ENCODE peak calls at places on chromosomes 3 and 15, in nine cellular contexts. E is central memory CD4-positive, alpha-beta T cell; C is effector memory CD8-positive, alpha-beta T cell; T is activated T-cell treated with anti-CD3 and anti-CD28 coated beads, Interleukin-2, amount 50 U/mL, for 24 hours; F is LoVo; N is naive thymus-derived CD8-positive, alpha-beta T cell; B is stimulated activated CD4-positive, alpha-beta T cell treated with anti-CD3 and anti-CD28 coated beads, Interleukin-4, amount 100 ng/mL, for 48 hours; L is GM12878; S is thoracic aorta. R is an unnamed sample.

GRCh38 chr3:193857996-193858395 is 265.0 kb downstream of the OPA1 start:
- DNase-seq in F (no peak), N (no peak), T (no peak), C (no peak), S (no peak), L (no peak), E (no peak), B (no peak), R (peak; percentile 93)

GRCh38 chr15:33941279-33942063 is 26.8 kb upstream of the CHRM5 start:
- DNase-seq in N (no peak), L (no peak), S (no peak), B (no peak), E (no peak), F (no peak), C (no peak), T (no peak), R (no peak)

GRCh38 chr3:50303038-50303815 is at the start of gene HYAL1:
- DNase-seq in B (no peak), N (no peak), C (no peak), L (no peak), S (no peak), T (no peak), E (no peak), F (no peak), R (peak; percentile 67)

GRCh38 chr3:49700453-49701128 is 11.2 kb downstream of the RNF123 start:
- DNase-seq in B (no peak), L (no peak), N (no peak), T (no peak), S (no peak), E (no peak), C (no peak), F (no peak), R (no peak)

GRCh38 chr3:45948409-45948808 is 5.1 kb downstream of the CXCR6 start:
- DNase-seq in S (no peak), E (no peak), N (no peak), B (no peak), T (no peak), L (no peak), F (no peak), C (no peak), R (no peak)

GRCh38 chr3:160163259-160163878 is 61.9 kb upstream of the C3orf80 start:
- DNase-seq in E (no peak), L (no peak), T (no peak), S (no peak), C (no peak), F (peak; percentile 14), N (no peak), B (no peak), R (peak; percentile 65)

GRCh38 chr3:196528639-196529233 is 13.6 kb upstream of the SMCO1 start:
- DNase-seq in L (no peak), S (no peak), F (peak; percentile 86), E (peak; percentile 56), T (peak; percentile 95), N (peak; percentile 67), C (peak; percentile 86), B (peak; percentile 91), R (peak; percentile 76)

GRCh38 chr3:56314842-56315241 is 153.4 kb downstream of the ERC2 start:
- DNase-seq in E (no peak), B (no peak), L (no peak), C (no peak), F (no peak), N (no peak), T (no peak), S (no peak), R (peak; percentile 62)

GRCh38 chr15:65069779-65070546 is 2.2 kb upstream of the RASL12 start:
- DNase-seq in E (no peak), N (no peak), F (no peak), C (no peak), B (no peak), L (no peak), T (no peak), S (no peak), R (no peak)

GRCh38 chr15:42081463-42081830 is 12.9 kb downstream of the PLA2G4D start:
- DNase-seq in S (no peak), F (no peak), B (no peak), T (no peak), C (no peak), E (no peak), N (no peak), L (no peak), R (no peak)

GRCh38 chr3:52218953-52219650 is 6.3 kb downstream of the TLR9 start:
- DNase-seq in L (no peak), C (no peak), F (no peak), B (no peak), E (no peak), T (peak; percentile 32), N (no peak), S (no peak), R (peak; percentile 33)